ENCODE peak calls at places on chromosomes 7 and 10, in four cellular contexts. M is stimulated activated CD4-positive, alpha-beta T cell treated with anti-CD3 and anti-CD28 coated beads, Interleukin-12 subunit alpha, Interleukin-12 subunit beta, amount 100 ng/mL, for 4 hours; Q is heart right ventricle; W is GM12878. X is an unnamed sample.

GRCh38 chr7:3464900-3465622 is 164.0 kb downstream of the SDK1 start:
- DNase-seq in W (no peak), Q (no peak), M (no peak), X (peak; percentile 58)

GRCh38 chr7:117323877-117324699 is 1.2 kb upstream of the WNT2 start:
- DNase-seq in W (no peak), M (no peak), Q (peak; percentile 36), X (no peak)

GRCh38 chr7:78901566-78901965 is 551.9 kb downstream of the MAGI2 start:
- DNase-seq in Q (no peak), M (no peak), W (no peak), X (no peak)

GRCh38 chr7:37545619-37546356 is 97.1 kb upstream of the ELMO1 start:
- DNase-seq in W (no peak), M (no peak), Q (no peak), X (no peak)

GRCh38 chr10:131694168-131694962 is 206.4 kb upstream of the PPP2R2D start:
- DNase-seq in W (no peak), Q (no peak), M (no peak), X (peak; percentile 53)

GRCh38 chr7:12630615-12630884 is 56.9 kb upstream of the ARL4A start:
- DNase-seq in W (no peak), Q (no peak), M (no peak), X (no peak)

GRCh38 chr7:4172883-4173282 is 509.2 kb upstream of the FOXK1 start:
- DNase-seq in W (no peak), M (no peak), Q (no peak), X (no peak)

GRCh38 chr10:78875331-78875877 is 193.4 kb upstream of the ZMIZ1 start:
- DNase-seq in Q (no peak), W (no peak), M (no peak), X (no peak)

GRCh38 chr10:42926831-42927230 is 144.2 kb downstream of the BMS1 start:
- DNase-seq in M (no peak), Q (no peak), W (no peak), X (no peak)

GRCh38 chr7:978049-978346 is 2.6 kb upstream of the COX19 start:
- DNase-seq in M (no peak), Q (no peak), W (no peak), X (no peak)

GRCh38 chr7:65902306-65902705 is 29.4 kb downstream of the VKORC1L1 start:
- DNase-seq in Q (no peak), W (no peak), M (no peak), X (no peak)

GRCh38 chr10:123584419-123584775 is 81.8 kb upstream of the GPR26 start:
- DNase-seq in Q (no peak), W (no peak), M (no peak), X (no peak)

GRCh38 chr10:116115233-116115632 is 157.8 kb downstream of the GFRA1 start:
- DNase-seq in Q (no peak), M (no peak), W (no peak), X (no peak)

GRCh38 chr7:121113288-121113687 is 124.8 kb downstream of the CPED1 start:
- DNase-seq in M (no peak), Q (no peak), W (no peak), X (no peak)

GRCh38 chr7:33854178-33854577 is 51.2 kb upstream of the BMPER start:
- DNase-seq in Q (no peak), M (no peak), W (no peak), X (no peak)

GRCh38 chr7:151400626-151401315 is 9.1 kb downstream of the WDR86 start:
- DNase-seq in Q (no peak), W (peak; percentile 41), M (no peak), X (no peak)

GRCh38 chr10:13668126-13668525 is 81.4 kb downstream of the PRPF18 start:
- DNase-seq in M (no peak), W (no peak), Q (no peak), X (no peak)

GRCh38 chr10:124204726-124205125 is 111.3 kb upstream of the CHST15 start:
- DNase-seq in Q (no peak), W (no peak), M (no peak), X (no peak)

GRCh38 chr7:1716263-1717094 is 46.4 kb downstream of the ELFN1 start:
- DNase-seq in M (no peak), Q (no peak), W (no peak), X (no peak)

GRCh38 chr7:116673504-116673865 is 1.5 kb downstream of the MET start:
- DNase-seq in M (no peak), W (no peak), Q (no peak), X (no peak)

GRCh38 chr10:33143160-33143728 is 185.2 kb upstream of the ITGB1 start:
- DNase-seq in Q (no peak), W (no peak), M (peak; percentile 51), X (no peak)

GRCh38 chr7:73528204-73528603 is 6.1 kb upstream of the BAZ1B start:
- DNase-seq in W (no peak), M (no peak), Q (no peak), X (no peak)

GRCh38 chr10:31929986-31930675 is 1.5 kb upstream of the ARHGAP12 start:
- DNase-seq in W (no peak), Q (no peak), M (no peak), X (no peak)

GRCh38 chr7:98329100-98329871 is 47.8 kb downstream of the BRI3 start:
- DNase-seq in M (no peak), Q (peak; percentile 61), W (no peak), X (no peak)

GRCh38 chr10:14282271-14282670 is 48.5 kb downstream of the FRMD4A start:
- DNase-seq in W (no peak), Q (no peak), M (no peak), X (no peak)

GRCh38 chr10:17003151-17003550 is 126.5 kb downstream of the CUBN start:
- DNase-seq in Q (no peak), M (peak; percentile 31), W (no peak), X (peak; percentile 75)

GRCh38 chr7:101370836-101371235 is 8.2 kb downstream of the COL26A1 start:
- DNase-seq in W (no peak), M (no peak), Q (no peak), X (no peak)

GRCh38 chr10:72258617-72259016 is 15.1 kb upstream of the DDIT4 start:
- DNase-seq in W (no peak), M (no peak), Q (no peak), X (no peak)

GRCh38 chr7:619356-619840 is 99.8 kb upstream of the PDGFA start:
- DNase-seq in W (no peak), Q (no peak), M (no peak), X (no peak)

GRCh38 chr10:18419945-18420344 is 231.4 kb downstream of the NSUN6 start:
- DNase-seq in W (no peak), Q (no peak), M (no peak), X (no peak)

GRCh38 chr7:27204851-27205322 is 5.0 kb upstream of the HOXA13 start:
- DNase-seq in W (no peak), M (no peak), Q (no peak), X (no peak)

GRCh38 chr10:116271593-116272496 is 1.2 kb downstream of the GFRA1 start:
- DNase-seq in Q (peak; percentile 14), M (no peak), W (no peak), X (no peak)

GRCh38 chr7:1943933-1944618 is 274.0 kb downstream of the ELFN1 start:
- DNase-seq in W (no peak), M (no peak), Q (no peak), X (no peak)

GRCh38 chr7:95886501-95887090 is 114.2 kb downstream of the DYNC1I1 start:
- DNase-seq in Q (no peak), W (no peak), M (no peak), X (no peak)

GRCh38 chr10:79061441-79062315 is 7.1 kb upstream of the ZMIZ1 start:
- DNase-seq in W (no peak), Q (no peak), M (no peak), X (peak; percentile 15)